ENCODE peak calls at places on chromosomes 7 and 10, in five cellular contexts. Q is spleen; M is GM20000; R is glutamatergic neuron; K is stimulated activated CD4-positive, alpha-beta T cell treated with anti-CD3 and anti-CD28 coated beads, Interleukin-2, amount 100 ng/mL, for 24 hours. L is an unnamed sample.

GRCh38 chr10:87860156-87860795 is 3.1 kb downstream of the KLLN start:
- DNase-seq in M (peak; percentile 60), K (no peak), Q (no peak), R (no peak), L (peak; percentile 9)

GRCh38 chr7:152502813-152503790 is 67.3 kb upstream of the KMT2C start:
- DNase-seq in Q (peak; percentile 50), M (no peak), K (no peak), R (no peak), L (no peak)

GRCh38 chr7:121337398-121337797 is 8.6 kb downstream of the WNT16 start:
- DNase-seq in Q (no peak), M (no peak), K (no peak), R (no peak), L (no peak)

GRCh38 chr10:11295492-11295891 is 277.8 kb downstream of the CELF2 start:
- DNase-seq in M (no peak), Q (no peak), K (no peak), R (no peak), L (no peak)

GRCh38 chr7:112550468-112551060 is 69.8 kb downstream of the LSMEM1 start:
- DNase-seq in M (peak; percentile 67), Q (no peak), K (peak; percentile 22), R (no peak), L (peak; percentile 42)

GRCh38 chr7:116653646-116654045 is 18.4 kb upstream of the MET start:
- DNase-seq in Q (no peak), R (no peak), M (no peak), K (no peak), L (no peak)

GRCh38 chr7:98810166-98810802 is 59.5 kb downstream of the TMEM130 start:
- DNase-seq in R (peak; percentile 86), Q (no peak), M (no peak), K (no peak), L (peak; percentile 48)

GRCh38 chr7:14839307-14839706 is 63.2 kb downstream of the DGKB start:
- DNase-seq in K (no peak), M (no peak), Q (no peak), R (no peak), L (no peak)

L was measured in neural progenitor cell.